ENCODE peak calls at places on chromosomes 2 and 18, in six cellular contexts. E is myocyte, L is RWPE1, Q is activated T-helper 1 cell treated with Interleukin-2 at 50 U/mL for 16 hours, P is HTR-8/SVneo, I is T-helper 9 cell. X is an unnamed sample.

GRCh38 chr2:20539133-20539719 is 92.4 kb downstream of the RHOB start:
- DNase-seq in E (peak; percentile 49), L (no peak), Q (no peak), P (peak; percentile 40), I (no peak), X (no peak)

GRCh38 chr2:10205201-10205475 is 82.6 kb downstream of the RRM2 start:
- DNase-seq in E (no peak), L (no peak), Q (no peak), P (no peak), I (no peak), X (no peak)

GRCh38 chr2:193584522-193584938 is 1389.8 kb upstream of the TMEFF2 start:
- DNase-seq in E (peak; percentile 46), L (no peak), Q (no peak), P (no peak), I (no peak), X (no peak)

GRCh38 chr2:62550466-62550865 is 44.5 kb upstream of the TMEM17 start:
- DNase-seq in E (no peak), L (no peak), Q (no peak), P (no peak), I (no peak), X (no peak)

GRCh38 chr2:128408349-128409305 is 90.0 kb upstream of the HS6ST1 start:
- DNase-seq in E (peak; percentile 2), L (peak; percentile 21), Q (no peak), P (peak; percentile 41), I (no peak), X (peak; percentile 83)

GRCh38 chr2:20963867-20964266 is 80.0 kb downstream of the APOB start:
- DNase-seq in E (no peak), L (no peak), Q (no peak), P (no peak), I (no peak), X (no peak)

GRCh38 chr2:222760301-222760897 is 88.9 kb downstream of the MOGAT1 start:
- DNase-seq in E (no peak), L (no peak), Q (no peak), P (no peak), I (no peak), X (no peak)

GRCh38 chr2:88831792-88832248 is 140.3 kb downstream of the RPIA start:
- DNase-seq in E (peak; percentile 28), L (no peak), Q (no peak), P (peak; percentile 21), I (no peak), X (no peak)

GRCh38 chr2:226644342-226644957 is 155.2 kb downstream of the IRS1 start:
- DNase-seq in E (no peak), L (no peak), Q (no peak), P (no peak), I (no peak), X (no peak)

GRCh38 chr2:8805278-8806045 is 32.0 kb downstream of the KIDINS220 start:
- DNase-seq in E (peak; percentile 37), L (no peak), Q (no peak), P (no peak), I (no peak), X (no peak)

GRCh38 chr18:27863780-27864430 is 313.0 kb downstream of the CDH2 start:
- DNase-seq in E (peak; percentile 57), L (no peak), Q (no peak), P (no peak), I (no peak), X (no peak)

GRCh38 chr2:225192869-225193268 is 150.6 kb upstream of the DOCK10 start:
- DNase-seq in E (no peak), L (no peak), Q (no peak), P (no peak), I (no peak), X (no peak)

GRCh38 chr2:165646321-165646801 is 147.7 kb downstream of the GALNT3 start:
- DNase-seq in E (peak; percentile 12), L (no peak), Q (no peak), P (no peak), I (no peak), X (no peak)

GRCh38 chr2:36246320-36246990 is 109.1 kb upstream of the CRIM1 start:
- DNase-seq in E (peak; percentile 6), L (no peak), Q (no peak), P (no peak), I (no peak), X (no peak)

GRCh38 chr2:139759000-139759505 is 978.9 kb upstream of the NXPH2 start:
- DNase-seq in E (no peak), L (no peak), Q (no peak), P (no peak), I (no peak), X (no peak)

GRCh38 chr2:95231723-95232122 is 24.4 kb downstream of the ZNF892 start:
- DNase-seq in E (peak; percentile 86), L (peak; percentile 72), Q (no peak), P (peak; percentile 96), I (no peak), X (peak; percentile 59)

GRCh38 chr2:236857781-236858180 is 227.9 kb upstream of the COPS8 start:
- DNase-seq in E (no peak), L (no peak), Q (no peak), P (no peak), I (no peak), X (no peak)